ENCODE peak calls at places on chromosomes 7 and 10, in four cellular contexts. Z is NCI-H1930, J is omental fat pad, R is hepatocyte. H is an unnamed sample.

GRCh38 chr7:152583006-152583405 is 92.9 kb downstream of the XRCC2 start:
- DNase-seq in Z (no peak), R (no peak), J (no peak), H (no peak)

GRCh38 chr7:112212516-112213036 is 6.1 kb downstream of the ZNF277 start:
- DNase-seq in R (no peak), J (no peak), Z (no peak), H (no peak)

GRCh38 chr7:19397917-19398316 is 252.7 kb upstream of the FERD3L start:
- DNase-seq in Z (no peak), R (no peak), J (no peak), H (no peak)

GRCh38 chr7:120988591-120989299 is at the start of gene CPED1:
- DNase-seq in J (peak; percentile 63), Z (no peak), R (peak; percentile 84), H (peak; percentile 56)

GRCh38 chr7:88226886-88227516 is 7.2 kb upstream of the SRI start:
- DNase-seq in R (peak; percentile 76), Z (no peak), J (no peak), H (no peak)

GRCh38 chr10:80409121-80409520 is 770 bp downstream of the PRXL2A start:
- DNase-seq in J (no peak), R (peak; percentile 21), Z (no peak), H (no peak)

GRCh38 chr10:79139124-79139835 is 70.5 kb downstream of the ZMIZ1 start:
- DNase-seq in J (no peak), Z (no peak), R (peak; percentile 73), H (peak; percentile 48)

GRCh38 chr7:117048854-117049321 is 95.6 kb downstream of the ST7 start:
- DNase-seq in J (no peak), Z (no peak), R (no peak), H (no peak)

GRCh38 chr10:102334106-102334505 is 61.4 kb upstream of the NFKB2 start:
- DNase-seq in J (no peak), Z (no peak), R (peak; percentile 23), H (no peak)

GRCh38 chr10:1567152-1567551 is 170.2 kb downstream of the ADARB2 start:
- DNase-seq in Z (no peak), J (no peak), R (no peak), H (no peak)

GRCh38 chr10:133258066-133258817 is 18.4 kb downstream of the ADAM8 start:
- DNase-seq in J (no peak), Z (no peak), R (no peak), H (no peak)

GRCh38 chr7:100044719-100045118 is 4.9 kb upstream of the ZSCAN21 start:
- DNase-seq in R (no peak), Z (no peak), J (no peak), H (no peak)

GRCh38 chr10:103265712-103266329 is 11.1 kb upstream of the INA start:
- DNase-seq in J (no peak), R (peak; percentile 88), Z (no peak), H (peak; percentile 5)

GRCh38 chr7:3154317-3154716 is 110.7 kb upstream of the CARD11 start:
- DNase-seq in Z (no peak), J (no peak), R (no peak), H (no peak)

GRCh38 chr7:149819141-149819960 is 18.8 kb upstream of the ZNF862 start:
- DNase-seq in Z (no peak), R (no peak), J (no peak), H (no peak)

GRCh38 chr10:29533696-29534285 is 101.0 kb downstream of the SVIL start:
- DNase-seq in R (no peak), Z (no peak), J (no peak), H (no peak)

GRCh38 chr7:71846160-71846559 is 566.0 kb downstream of the CALN1 start:
- DNase-seq in Z (no peak), J (no peak), R (peak; percentile 47), H (no peak)

GRCh38 chr10:7756360-7756992 is 31.3 kb downstream of the KIN start:
- DNase-seq in J (no peak), Z (no peak), R (peak; percentile 22), H (peak; percentile 20)

GRCh38 chr7:47337021-47337492 is 244.9 kb downstream of the TNS3 start:
- DNase-seq in J (no peak), Z (no peak), R (no peak), H (no peak)

GRCh38 chr7:19117081-19117869 is at the start of gene TWIST1:
- DNase-seq in J (no peak), Z (no peak), R (peak; percentile 88), H (no peak)

GRCh38 chr10:110209399-110209925 is 2.1 kb downstream of the MXI1 start:
- DNase-seq in Z (peak; percentile 19), J (peak; percentile 44), R (peak; percentile 77), H (no peak)

GRCh38 chr10:8396675-8397074 is 342.2 kb downstream of the GATA3 start:
- DNase-seq in Z (no peak), R (no peak), J (no peak), H (no peak)

GRCh38 chr10:3295501-3296005 is 123.0 kb upstream of the PITRM1 start:
- DNase-seq in J (no peak), Z (no peak), R (no peak), H (no peak)

H was measured in GDM1.